ENCODE peak calls at places on chromosomes 3 and 15, in ten cellular contexts. W is activated CD4-positive, alpha-beta memory T cell treated with anti-CD3 and anti-CD28 coated beads, Interleukin-2, amount 10 ng/mL, durations not matched to agents 7 days and 5 days; X is MM.1S; K is cerebellar cortex; U is CD8-positive, alpha-beta memory T cell; C is caudate nucleus; G is T-cell; S is GM12878; F is left colon; O is astrocyte of the spinal cord. N is an unnamed sample.

GRCh38 chr3:120399372-120399771 is 50.2 kb upstream of the LRRC58 start:
- DNase-seq in U (no peak), C (no peak), S (peak), K (no peak), W (no peak), O (no peak), X (peak), G (no peak), F (no peak), N (no peak)

GRCh38 chr3:110754207-110754916 is 317.3 kb upstream of the NECTIN3 start:
- DNase-seq in C (no peak), F (no peak), K (no peak), G (no peak), O (no peak), W (no peak), S (no peak), X (no peak), U (no peak), N (no peak)

GRCh38 chr3:5332270-5332956 is 144.9 kb downstream of the EDEM1 start:
- DNase-seq in O (no peak), X (no peak), K (no peak), C (no peak), G (no peak), S (no peak), W (no peak), F (no peak), U (no peak), N (no peak)

GRCh38 chr3:6120786-6121185 is 740.1 kb upstream of the GRM7 start:
- DNase-seq in C (no peak), U (no peak), S (no peak), K (no peak), G (no peak), O (peak), F (no peak), X (no peak), W (no peak), N (no peak)

GRCh38 chr15:34837246-34838016 is 42.1 kb upstream of the ACTC1 start:
- DNase-seq in O (peak), S (no peak), C (no peak), U (no peak), K (no peak), F (no peak), X (no peak), G (no peak), W (no peak), N (no peak)

GRCh38 chr3:128166971-128167453 is 13.7 kb downstream of the EEFSEC start:
- DNase-seq in C (no peak), K (no peak), S (no peak), G (no peak), O (no peak), F (no peak), U (no peak), X (no peak), W (no peak), N (no peak)

GRCh38 chr15:68694111-68694510 is 115.3 kb downstream of the CORO2B start:
- DNase-seq in U (no peak), O (no peak), X (no peak), F (no peak), S (no peak), C (no peak), K (no peak), G (no peak), W (no peak), N (no peak)

GRCh38 chr3:61805510-61806080 is 244.2 kb downstream of the PTPRG start:
- DNase-seq in F (no peak), K (no peak), W (no peak), X (no peak), S (no peak), C (no peak), U (no peak), G (no peak), O (peak), N (no peak)

GRCh38 chr3:13853978-13854296 is 25.9 kb downstream of the WNT7A start:
- DNase-seq in C (no peak), G (no peak), F (no peak), X (no peak), S (no peak), O (no peak), U (no peak), K (no peak), W (no peak), N (no peak)

GRCh38 chr3:53286727-53287412 is 31.0 kb upstream of the TKT start:
- DNase-seq in O (peak), S (no peak), W (no peak), U (no peak), C (peak), G (no peak), K (no peak), X (no peak), F (no peak), N (no peak)

GRCh38 chr15:84633311-84634227 is 20.5 kb downstream of the WDR73 start:
- DNase-seq in W (peak), G (peak), U (peak), K (peak), X (peak), O (peak), F (peak), C (peak), S (no peak), N (peak)

GRCh38 chr3:42601898-42602581 is 1.6 kb downstream of the NKTR start:
- DNase-seq in S (no peak), X (peak), U (no peak), F (no peak), K (peak), O (no peak), W (no peak), G (no peak), C (no peak), N (no peak)

GRCh38 chr3:102400766-102401165 is 34.0 kb upstream of the ZPLD1 start:
- DNase-seq in O (peak), K (no peak), U (no peak), G (no peak), S (no peak), W (no peak), C (no peak), F (no peak), X (no peak), N (no peak)

GRCh38 chr3:2823016-2823415 is 287.2 kb downstream of the IL5RA start:
- DNase-seq in F (no peak), W (no peak), K (peak), S (no peak), U (no peak), X (no peak), O (peak), G (no peak), C (no peak), N (no peak)

GRCh38 chr3:182711853-182712252 is 81.5 kb upstream of the ATP11B start:
- DNase-seq in K (no peak), X (no peak), F (no peak), G (no peak), S (no peak), O (no peak), W (no peak), U (no peak), C (no peak), N (no peak)

GRCh38 chr3:16523778-16524177 is 10.3 kb upstream of the RFTN1 start:
- DNase-seq in S (no peak), K (no peak), C (no peak), O (no peak), X (no peak), W (no peak), G (no peak), F (no peak), U (no peak), N (no peak)

GRCh38 chr3:55802816-55803215 is 315.7 kb upstream of the WNT5A start:
- DNase-seq in F (no peak), C (no peak), X (no peak), S (no peak), U (no peak), K (no peak), G (no peak), O (no peak), W (no peak), N (no peak)

GRCh38 chr3:79870006-79870620 is 102.3 kb upstream of the ROBO1 start:
- DNase-seq in S (no peak), C (no peak), W (no peak), F (no peak), O (no peak), X (no peak), G (no peak), U (no peak), K (no peak), N (no peak)

GRCh38 chr3:187759601-187760000 is 14.3 kb upstream of the BCL6 start:
- DNase-seq in F (no peak), S (no peak), K (no peak), O (no peak), X (no peak), C (no peak), G (no peak), W (no peak), U (no peak), N (no peak)

N was measured in hippocampal formation.